ENCODE peak calls at places on chromosomes 13 and 19, in eight cellular contexts. One of them, this sample, is unnamed.

GRCh38 chr13:25478186-25478585 is 106.4 kb downstream of the ATP8A2 start:
- DNase-seq in heart left ventricle: no peak
- DNase-seq in progenitor cell of endocrine pancreas: no peak
- DNase-seq in right atrium auricular region: no peak
- DNase-seq in endodermal cell: no peak
- DNase-seq in colonic mucosa: no peak
- DNase-seq in dorsolateral prefrontal cortex: no peak
- DNase-seq in WTC11: no peak
- DNase-seq in this sample: no peak

GRCh38 chr13:36420437-36420891 is 11.8 kb upstream of the CCNA1 start:
- DNase-seq in heart left ventricle: peak
- DNase-seq in right atrium auricular region: peak
- DNase-seq in colonic mucosa: peak
- DNase-seq in dorsolateral prefrontal cortex: peak
- DNase-seq in progenitor cell of endocrine pancreas: peak
- DNase-seq in WTC11: peak
- DNase-seq in endodermal cell: peak
- DNase-seq in this sample: peak

GRCh38 chr19:46766569-46767317 is 20.5 kb upstream of the STRN4 start:
- DNase-seq in right atrium auricular region: no peak
- DNase-seq in dorsolateral prefrontal cortex: no peak
- DNase-seq in colonic mucosa: peak
- DNase-seq in WTC11: peak
- DNase-seq in heart left ventricle: no peak
- DNase-seq in endodermal cell: peak
- DNase-seq in progenitor cell of endocrine pancreas: no peak
- DNase-seq in this sample: peak

GRCh38 chr13:36207672-36208071 is 6.7 kb downstream of the SOHLH2 start:
- DNase-seq in progenitor cell of endocrine pancreas: no peak
- DNase-seq in heart left ventricle: no peak
- DNase-seq in dorsolateral prefrontal cortex: no peak
- DNase-seq in colonic mucosa: no peak
- DNase-seq in endodermal cell: no peak
- DNase-seq in WTC11: no peak
- DNase-seq in right atrium auricular region: no peak
- DNase-seq in this sample: no peak

GRCh38 chr19:58181902-58182576 is 822 bp upstream of the ZNF274 start:
- DNase-seq in progenitor cell of endocrine pancreas: no peak
- DNase-seq in colonic mucosa: peak
- DNase-seq in dorsolateral prefrontal cortex: no peak
- DNase-seq in WTC11: peak
- DNase-seq in endodermal cell: peak
- DNase-seq in right atrium auricular region: no peak
- DNase-seq in heart left ventricle: peak
- DNase-seq in this sample: peak

GRCh38 chr19:14155371-14155770 is 19.0 kb upstream of the ASF1B start:
- DNase-seq in dorsolateral prefrontal cortex: no peak
- DNase-seq in right atrium auricular region: no peak
- DNase-seq in endodermal cell: no peak
- DNase-seq in heart left ventricle: no peak
- DNase-seq in colonic mucosa: no peak
- DNase-seq in WTC11: no peak
- DNase-seq in progenitor cell of endocrine pancreas: no peak
- DNase-seq in this sample: no peak

GRCh38 chr19:1239420-1239795 is 1.6 kb upstream of the CBARP start:
- DNase-seq in progenitor cell of endocrine pancreas: no peak
- DNase-seq in WTC11: no peak
- DNase-seq in endodermal cell: no peak
- DNase-seq in dorsolateral prefrontal cortex: no peak
- DNase-seq in heart left ventricle: peak
- DNase-seq in colonic mucosa: no peak
- DNase-seq in right atrium auricular region: no peak
- DNase-seq in this sample: no peak

GRCh38 chr13:99484405-99484981 is 16.8 kb upstream of the TM9SF2 start:
- DNase-seq in endodermal cell: no peak
- DNase-seq in right atrium auricular region: no peak
- DNase-seq in progenitor cell of endocrine pancreas: no peak
- DNase-seq in WTC11: no peak
- DNase-seq in colonic mucosa: no peak
- DNase-seq in heart left ventricle: no peak
- DNase-seq in dorsolateral prefrontal cortex: no peak
- DNase-seq in this sample: no peak

GRCh38 chr13:38176664-38177063 is 173.0 kb upstream of the UFM1 start:
- DNase-seq in dorsolateral prefrontal cortex: no peak
- DNase-seq in endodermal cell: no peak
- DNase-seq in WTC11: no peak
- DNase-seq in progenitor cell of endocrine pancreas: no peak
- DNase-seq in colonic mucosa: no peak
- DNase-seq in right atrium auricular region: no peak
- DNase-seq in heart left ventricle: no peak
- DNase-seq in this sample: no peak

GRCh38 chr13:45195421-45195820 is 5.4 kb downstream of the KCTD4 start:
- DNase-seq in heart left ventricle: no peak
- DNase-seq in colonic mucosa: no peak
- DNase-seq in right atrium auricular region: no peak
- DNase-seq in progenitor cell of endocrine pancreas: no peak
- DNase-seq in dorsolateral prefrontal cortex: no peak
- DNase-seq in WTC11: no peak
- DNase-seq in endodermal cell: no peak
- DNase-seq in this sample: no peak

GRCh38 chr13:28794370-28794769 is 25.8 kb upstream of the MTUS2 start:
- DNase-seq in WTC11: no peak
- DNase-seq in right atrium auricular region: no peak
- DNase-seq in dorsolateral prefrontal cortex: no peak
- DNase-seq in colonic mucosa: no peak
- DNase-seq in heart left ventricle: no peak
- DNase-seq in endodermal cell: no peak
- DNase-seq in progenitor cell of endocrine pancreas: no peak
- DNase-seq in this sample: no peak

GRCh38 chr13:28792992-28793391 is 27.1 kb upstream of the MTUS2 start:
- DNase-seq in progenitor cell of endocrine pancreas: no peak
- DNase-seq in right atrium auricular region: no peak
- DNase-seq in colonic mucosa: no peak
- DNase-seq in dorsolateral prefrontal cortex: no peak
- DNase-seq in WTC11: no peak
- DNase-seq in endodermal cell: no peak
- DNase-seq in heart left ventricle: no peak
- DNase-seq in this sample: no peak

DNA sequence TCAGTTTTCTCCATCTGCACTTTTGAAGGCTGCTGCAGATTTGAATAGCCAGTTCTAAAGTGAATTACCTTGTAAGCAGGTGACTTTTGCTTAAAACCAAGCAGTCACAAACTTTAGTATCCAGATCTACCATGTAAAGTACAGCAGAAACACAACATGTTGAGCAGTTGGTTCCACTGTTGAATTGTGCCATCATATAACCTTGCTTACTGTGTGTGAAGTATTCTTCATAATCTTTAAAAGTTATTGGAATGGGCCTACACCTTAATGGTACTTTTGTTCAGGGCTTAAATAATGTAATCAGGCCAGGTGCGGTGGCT is 23.2 kb upstream of the MTUS2 start:
- DNase-seq in right atrium auricular region: no peak
- DNase-seq in heart left ventricle: no peak
- DNase-seq in progenitor cell of endocrine pancreas: no peak
- DNase-seq in WTC11: no peak
- DNase-seq in dorsolateral prefrontal cortex: no peak
- DNase-seq in endodermal cell: no peak
- DNase-seq in colonic mucosa: no peak
- DNase-seq in this sample: no peak
- TF ChIP-seq CTCF in right atrium auricular region: no peak
- TF ChIP-seq CTCF in heart left ventricle: no peak
- TF ChIP-seq CTCF in progenitor cell of endocrine pancreas: no peak
- TF ChIP-seq CTCF in WTC11: no peak
- TF ChIP-seq CTCF in dorsolateral prefrontal cortex: no peak
- TF ChIP-seq CTCF in endodermal cell: no peak
- TF ChIP-seq CTCF in colonic mucosa: no peak
- TF ChIP-seq CTCF in this sample: no peak

DNA sequence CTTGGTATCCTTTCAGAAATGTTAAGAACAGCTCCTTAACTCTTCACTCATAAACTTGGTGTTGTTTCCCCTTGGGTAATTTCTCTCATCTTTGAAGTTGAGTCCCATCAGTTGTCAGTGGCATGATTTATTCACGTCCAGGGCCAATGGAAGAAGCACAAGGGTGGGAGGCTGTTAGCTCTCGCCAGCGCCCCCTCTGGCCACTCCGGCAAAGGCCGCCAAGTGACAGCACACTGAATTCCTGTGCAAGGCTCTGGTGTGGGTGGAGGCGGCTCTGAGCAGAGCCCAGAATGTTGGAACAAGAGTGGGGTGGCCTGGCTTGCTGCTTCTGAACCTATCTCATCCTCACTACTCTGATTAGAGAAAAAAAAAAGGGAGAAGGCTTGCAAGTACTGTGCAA is 13.1 kb upstream of the MEDAG start:
- DNase-seq in progenitor cell of endocrine pancreas: peak
- DNase-seq in colonic mucosa: no peak
- DNase-seq in WTC11: peak
- DNase-seq in dorsolateral prefrontal cortex: peak
- DNase-seq in right atrium auricular region: peak
- DNase-seq in heart left ventricle: peak
- DNase-seq in endodermal cell: peak
- DNase-seq in this sample: peak
- TF ChIP-seq CTCF in progenitor cell of endocrine pancreas: peak
- TF ChIP-seq CTCF in colonic mucosa: no peak
- TF ChIP-seq CTCF in WTC11: peak
- TF ChIP-seq CTCF in dorsolateral prefrontal cortex: no peak
- TF ChIP-seq CTCF in right atrium auricular region: no peak
- TF ChIP-seq CTCF in heart left ventricle: peak
- TF ChIP-seq CTCF in endodermal cell: peak
- TF ChIP-seq CTCF in this sample: peak

DNA sequence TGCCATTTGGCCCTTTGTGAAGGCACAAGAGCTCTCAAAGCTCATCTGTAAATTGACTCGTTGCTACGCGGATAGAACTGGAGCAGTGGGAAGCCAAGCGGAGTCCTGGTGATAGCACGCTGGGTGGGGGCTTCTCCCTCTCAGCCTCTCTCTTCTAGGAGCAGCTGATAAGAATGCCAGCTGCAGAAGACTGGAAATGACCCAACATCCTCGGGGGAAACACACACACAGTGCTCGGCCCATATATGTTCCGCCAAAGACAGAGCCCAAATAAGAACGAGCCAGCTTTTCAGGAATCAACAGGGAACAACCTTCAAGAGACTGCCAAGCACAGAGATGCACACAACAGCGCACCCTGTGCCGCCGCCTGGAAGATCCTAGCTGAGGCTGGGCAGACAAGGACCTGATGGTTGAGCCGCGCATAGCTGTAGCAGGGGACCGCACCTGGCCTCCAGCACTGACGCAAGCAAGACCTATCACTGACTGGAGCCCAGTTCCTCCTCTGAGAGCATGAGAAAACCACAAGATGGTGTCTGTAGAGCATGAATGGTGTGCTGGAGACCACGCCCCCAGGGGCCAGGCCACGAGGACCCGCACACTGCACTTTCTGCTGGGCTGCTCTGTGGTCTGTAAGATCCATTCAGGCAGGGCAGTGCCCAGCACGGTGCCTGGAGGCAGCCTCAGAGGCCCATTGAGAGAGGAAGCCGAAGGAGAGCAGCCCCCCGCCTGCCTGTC is 16.0 kb upstream of the SLC35E1 start:
- DNase-seq in colonic mucosa: peak
- DNase-seq in right atrium auricular region: no peak
- DNase-seq in WTC11: no peak
- DNase-seq in heart left ventricle: no peak
- DNase-seq in endodermal cell: no peak
- DNase-seq in dorsolateral prefrontal cortex: peak
- DNase-seq in progenitor cell of endocrine pancreas: no peak
- DNase-seq in this sample: no peak
- TF ChIP-seq CTCF in colonic mucosa: no peak
- TF ChIP-seq CTCF in right atrium auricular region: no peak
- TF ChIP-seq CTCF in WTC11: no peak
- TF ChIP-seq CTCF in heart left ventricle: no peak
- TF ChIP-seq CTCF in endodermal cell: no peak
- TF ChIP-seq CTCF in dorsolateral prefrontal cortex: no peak
- TF ChIP-seq CTCF in progenitor cell of endocrine pancreas: no peak
- TF ChIP-seq CTCF in this sample: no peak

GRCh38 chr13:43134896-43135295 is 111.5 kb downstream of the DNAJC15 start:
- DNase-seq in WTC11: no peak
- DNase-seq in endodermal cell: no peak
- DNase-seq in dorsolateral prefrontal cortex: no peak
- DNase-seq in heart left ventricle: no peak
- DNase-seq in progenitor cell of endocrine pancreas: no peak
- DNase-seq in right atrium auricular region: no peak
- DNase-seq in colonic mucosa: no peak
- DNase-seq in this sample: no peak

GRCh38 chr13:43133792-43134191 is 110.4 kb downstream of the DNAJC15 start:
- DNase-seq in heart left ventricle: no peak
- DNase-seq in endodermal cell: peak
- DNase-seq in dorsolateral prefrontal cortex: no peak
- DNase-seq in progenitor cell of endocrine pancreas: no peak
- DNase-seq in right atrium auricular region: no peak
- DNase-seq in WTC11: peak
- DNase-seq in colonic mucosa: no peak
- DNase-seq in this sample: peak

GRCh38 chr13:43132911-43133310 is 109.5 kb downstream of the DNAJC15 start:
- DNase-seq in colonic mucosa: no peak
- DNase-seq in progenitor cell of endocrine pancreas: no peak
- DNase-seq in right atrium auricular region: no peak
- DNase-seq in endodermal cell: no peak
- DNase-seq in WTC11: no peak
- DNase-seq in heart left ventricle: no peak
- DNase-seq in dorsolateral prefrontal cortex: no peak
- DNase-seq in this sample: no peak

GRCh38 chr13:43129511-43130130 is 106.2 kb downstream of the DNAJC15 start:
- DNase-seq in WTC11: no peak
- DNase-seq in heart left ventricle: no peak
- DNase-seq in colonic mucosa: no peak
- DNase-seq in right atrium auricular region: no peak
- DNase-seq in endodermal cell: no peak
- DNase-seq in dorsolateral prefrontal cortex: no peak
- DNase-seq in progenitor cell of endocrine pancreas: no peak
- DNase-seq in this sample: no peak

GRCh38 chr13:43132228-43132627 is 108.8 kb downstream of the DNAJC15 start:
- DNase-seq in WTC11: peak
- DNase-seq in endodermal cell: peak
- DNase-seq in heart left ventricle: no peak
- DNase-seq in progenitor cell of endocrine pancreas: no peak
- DNase-seq in dorsolateral prefrontal cortex: no peak
- DNase-seq in colonic mucosa: peak
- DNase-seq in right atrium auricular region: no peak
- DNase-seq in this sample: no peak
- TF ChIP-seq CTCF in WTC11: no peak
- TF ChIP-seq CTCF in endodermal cell: peak
- TF ChIP-seq CTCF in heart left ventricle: no peak
- TF ChIP-seq CTCF in progenitor cell of endocrine pancreas: peak
- TF ChIP-seq CTCF in dorsolateral prefrontal cortex: no peak
- TF ChIP-seq CTCF in colonic mucosa: no peak
- TF ChIP-seq CTCF in right atrium auricular region: no peak
- TF ChIP-seq CTCF in this sample: peak

This sample was measured in nephron progenitor cell.